ENCODE peak calls at places on chromosomes 3 and 15, in seven cellular contexts. F is heart left ventricle, J is lower lobe of right lung, Q is neural progenitor cell, B is body of pancreas, O is spleen, M is cardiac muscle cell. E is an unnamed sample.
A peak's percentile ranks its signal among the peaks of the same experiment; 100 is the strongest.

GRCh38 chr3:8837172-8837571 is 67.8 kb upstream of the OXTR start:
- DNase-seq in F (no peak), J (no peak), Q (no peak), B (no peak), O (no peak), M (peak; percentile 52), E (no peak)

GRCh38 chr3:141556034-141556433 is 69.2 kb downstream of the RASA2 start:
- DNase-seq in F (no peak), J (no peak), Q (no peak), B (no peak), O (no peak), M (peak; percentile 26), E (no peak)

GRCh38 chr3:54188176-54188791 is 65.9 kb downstream of the CACNA2D3 start:
- DNase-seq in F (no peak), J (no peak), Q (peak; percentile 90), B (peak; percentile 65), O (no peak), M (peak; percentile 84), E (no peak)

GRCh38 chr3:156594229-156594683 is 39.3 kb upstream of the SSR3 start:
- DNase-seq in F (no peak), J (no peak), Q (no peak), B (peak; percentile 28), O (no peak), M (no peak), E (no peak)

GRCh38 chr15:92924216-92924615 is 24.1 kb downstream of the CHD2 start:
- DNase-seq in F (no peak), J (no peak), Q (no peak), B (no peak), O (no peak), M (no peak), E (no peak)

GRCh38 chr15:51067510-51067909 is 27.2 kb downstream of the TNFAIP8L3 start:
- DNase-seq in F (no peak), J (no peak), Q (no peak), B (no peak), O (no peak), M (no peak), E (no peak)

GRCh38 chr3:48270306-48270705 is 29.4 kb downstream of the ZNF589 start:
- DNase-seq in F (no peak), J (no peak), Q (no peak), B (no peak), O (no peak), M (no peak), E (no peak)

GRCh38 chr3:149968216-149968615 is 2.5 kb downstream of the PFN2 start:
- DNase-seq in F (no peak), J (no peak), Q (peak; percentile 53), B (no peak), O (no peak), M (no peak), E (no peak)

GRCh38 chr3:184361932-184362667 is 590 bp downstream of the POLR2H start:
- DNase-seq in F (peak; percentile 76), J (peak; percentile 81), Q (peak; percentile 78), B (peak; percentile 80), O (peak; percentile 92), M (peak; percentile 62), E (peak; percentile 87)

GRCh38 chr15:90262426-90262825 is 3.0 kb upstream of the NGRN start:
- DNase-seq in F (no peak), J (no peak), Q (no peak), B (no peak), O (peak; percentile 38), M (peak; percentile 27), E (no peak)
- H3K4me1 ChIP-seq in F (peaks cover 20% of the 10 kb centered on the region), J (peaks cover 20% of the 10 kb centered on the region), Q (peaks cover 14% of the 10 kb centered on the region), B (peaks cover 19% of the 10 kb centered on the region), O (peaks cover 18% of the 10 kb centered on the region), M (peaks cover 12% of the 10 kb centered on the region), E (peaks cover 14% of the 10 kb centered on the region)

GRCh38 chr15:58185439-58185838 is 47.3 kb downstream of the AQP9 start:
- DNase-seq in F (no peak), J (no peak), Q (no peak), B (no peak), O (no peak), M (peak; percentile 47), E (no peak)
- TF ChIP-seq CTCF in F (no peak), J (no peak), Q (peak; percentile 13), B (no peak), O (no peak), M (peak; percentile 22), E (no peak)

GRCh38 chr3:152385761-152386160 is 117.0 kb downstream of the MBNL1 start:
- DNase-seq in F (no peak), J (no peak), Q (no peak), B (no peak), O (no peak), M (peak; percentile 29), E (no peak)
- H3K4me3 ChIP-seq in F (no peak overlapping the region), J (no peak overlapping the region), Q (no peak overlapping the region), B (no peak overlapping the region), O (no peak overlapping the region), M (no peak overlapping the region), E (no peak overlapping the region)

GRCh38 chr3:99009851-99010250 is 108.4 kb upstream of the DCBLD2 start:
- DNase-seq in F (no peak), J (no peak), Q (no peak), B (no peak), O (no peak), M (no peak), E (no peak)

GRCh38 chr3:99013794-99014315 is 112.4 kb upstream of the DCBLD2 start:
- DNase-seq in F (no peak), J (no peak), Q (no peak), B (no peak), O (no peak), M (no peak), E (no peak)

GRCh38 chr3:99013077-99013476 is 111.6 kb upstream of the DCBLD2 start:
- DNase-seq in F (no peak), J (no peak), Q (no peak), B (no peak), O (no peak), M (no peak), E (no peak)

GRCh38 chr3:99016452-99016851 is 115.0 kb upstream of the DCBLD2 start:
- DNase-seq in F (no peak), J (no peak), Q (no peak), B (no peak), O (no peak), M (no peak), E (no peak)

GRCh38 chr3:99012051-99012450 is 110.6 kb upstream of the DCBLD2 start:
- DNase-seq in F (peak; percentile 34), J (no peak), Q (no peak), B (no peak), O (no peak), M (peak; percentile 11), E (peak; percentile 51)
- H3K4me1 ChIP-seq in F (no peaks in the 10 kb centered on the region), J (no peaks in the 10 kb centered on the region), Q (no peaks in the 10 kb centered on the region), B (no peaks in the 10 kb centered on the region), O (no peaks in the 10 kb centered on the region), M (no peaks in the 10 kb centered on the region), E (peaks cover 6% of the 10 kb centered on the region)

DNA sequence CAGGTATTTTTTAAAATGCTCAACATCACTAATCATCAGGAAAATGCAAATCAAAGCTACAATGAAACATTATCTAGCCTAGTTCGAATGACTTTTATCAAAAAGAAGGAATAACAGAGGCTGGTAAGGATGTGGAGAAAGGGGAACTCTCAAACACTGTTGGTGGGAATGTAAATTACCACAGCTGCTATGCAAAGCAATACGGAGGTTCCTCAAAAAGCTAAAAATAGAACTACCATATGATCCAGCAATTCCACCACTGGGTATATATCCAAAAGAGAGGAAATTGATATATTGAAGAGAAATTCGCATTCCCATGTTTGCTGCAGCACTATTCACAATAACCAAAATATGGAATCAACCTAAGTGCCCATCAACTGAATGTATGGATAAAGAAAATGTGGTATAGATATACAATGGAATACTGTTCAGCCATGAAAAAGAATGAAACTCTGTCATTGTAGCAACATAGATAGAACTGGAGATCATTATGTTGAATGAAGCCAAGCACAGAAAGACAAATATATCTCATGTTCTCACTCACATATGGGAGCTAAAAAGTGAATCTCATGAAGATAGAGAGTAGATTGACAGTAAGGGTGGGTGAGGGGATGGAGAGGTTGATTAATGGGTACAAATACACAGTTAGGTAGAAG is 19.7 kb upstream of the CLN6 start:
- DNase-seq in F (no peak), J (no peak), Q (no peak), B (no peak), O (no peak), M (no peak), E (no peak)
- TF ChIP-seq CTCF in F (no peak), J (no peak), Q (no peak), B (no peak), O (no peak), M (no peak), E (no peak)

GRCh38 chr3:160870327-160870726 is 114.3 kb downstream of the PPM1L start:
- DNase-seq in F (no peak), J (no peak), Q (peak; percentile 16), B (peak; percentile 60), O (no peak), M (no peak), E (no peak)
- H3K4me3 ChIP-seq in F (peak overlapping the region; percentile 42), J (no peak overlapping the region), Q (no peak overlapping the region), B (no peak overlapping the region), O (no peak overlapping the region), M (no peak overlapping the region), E (no peak overlapping the region)

GRCh38 chr3:190040145-190040544 is 80.6 kb downstream of the P3H2 start:
- DNase-seq in F (no peak), J (no peak), Q (no peak), B (no peak), O (no peak), M (no peak), E (no peak)
- H3K4me1 ChIP-seq in F (peaks cover 2% of the 10 kb centered on the region), J (peaks cover 7% of the 10 kb centered on the region), Q (peaks cover 28% of the 10 kb centered on the region), B (no peaks in the 10 kb centered on the region), O (peaks cover 7% of the 10 kb centered on the region), M (peaks cover 43% of the 10 kb centered on the region), E (peaks cover 23% of the 10 kb centered on the region)